ENCODE peak calls at places on chromosomes 5 and 9, in six cellular contexts. S, G, B, I, E and L are unnamed samples.

GRCh38 chr5:105501315-105501714 is 1938.7 kb upstream of the NUDT12 start:
- DNase-seq in S (no peak), E (no peak), B (no peak), I (no peak), G (no peak), L (no peak)

GRCh38 chr5:31671339-31671741 is 32.4 kb downstream of the PDZD2 start:
- DNase-seq in S (peak), B (no peak), E (no peak), I (peak), G (no peak), L (no peak)

GRCh38 chr5:123598028-123598689 is 86.2 kb downstream of the CSNK1G3 start:
- DNase-seq in G (no peak), I (no peak), S (no peak), E (no peak), B (no peak), L (no peak)

GRCh38 chr9:135246248-135247173 is 159.0 kb downstream of the OLFM1 start:
- DNase-seq in E (no peak), B (no peak), S (no peak), G (no peak), I (no peak), L (no peak)

GRCh38 chr9:1522219-1522767 is 472.1 kb downstream of the DMRT2 start:
- DNase-seq in S (no peak), I (no peak), B (no peak), E (no peak), G (no peak), L (no peak)

GRCh38 chr9:122095010-122095767 is 2.1 kb upstream of the TTLL11 start:
- DNase-seq in I (peak), E (peak), B (no peak), S (no peak), G (peak), L (peak)

GRCh38 chr9:126722922-126723806 is 81.7 kb upstream of the ZBTB43 start:
- DNase-seq in E (peak), G (peak), B (no peak), S (no peak), I (no peak), L (no peak)

GRCh38 chr9:116959775-116960174 is 272.7 kb downstream of the TRIM32 start:
- DNase-seq in G (no peak), I (no peak), E (no peak), B (no peak), S (peak), L (no peak)

GRCh38 chr5:1343931-1344901 is 683 bp downstream of the CLPTM1L start:
- DNase-seq in E (peak), G (peak), S (peak), B (no peak), I (no peak), L (no peak)

GRCh38 chr5:6820851-6821479 is 107.7 kb downstream of the TENT4A start:
- DNase-seq in S (no peak), B (no peak), G (peak), E (peak), I (no peak), L (no peak)

GRCh38 chr9:4077499-4078102 is 222.3 kb downstream of the GLIS3 start:
- DNase-seq in I (peak), G (no peak), B (peak), S (peak), E (peak), L (no peak)

GRCh38 chr9:123011878-123012528 is 21.5 kb upstream of the GPR21 start:
- DNase-seq in E (no peak), I (no peak), B (peak), G (no peak), S (no peak), L (no peak)

GRCh38 chr5:163760498-163760897 is 255.1 kb downstream of the MAT2B start:
- DNase-seq in B (peak), I (no peak), G (no peak), E (no peak), S (peak), L (peak)

GRCh38 chr5:150446103-150446502 is 3.4 kb downstream of the RPS14 start:
- DNase-seq in I (no peak), G (no peak), S (no peak), E (no peak), B (no peak), L (no peak)

GRCh38 chr5:164277720-164278119 is 772.3 kb downstream of the MAT2B start:
- DNase-seq in E (no peak), B (no peak), G (no peak), S (peak), I (no peak), L (no peak)

GRCh38 chr9:72565535-72565934 is 44.1 kb downstream of the TMC1 start:
- DNase-seq in E (no peak), B (no peak), S (no peak), G (no peak), I (no peak), L (no peak)

GRCh38 chr9:98882569-98882923 is 61.2 kb upstream of the COL15A1 start:
- DNase-seq in E (no peak), B (no peak), G (no peak), S (no peak), I (no peak), L (no peak)

GRCh38 chr9:126423709-126424185 is 97.1 kb downstream of the MVB12B start:
- DNase-seq in G (no peak), S (no peak), B (no peak), E (no peak), I (no peak), L (no peak)

GRCh38 chr5:138985256-138985655 is 110.1 kb upstream of the LRRTM2 start:
- DNase-seq in G (no peak), I (no peak), S (peak), E (no peak), B (no peak), L (no peak)

GRCh38 chr9:136939431-136939995 is 5.0 kb downstream of the FBXW5 start:
- DNase-seq in I (no peak), G (no peak), E (no peak), S (no peak), B (no peak), L (no peak)

GRCh38 chr9:90964101-90965020 is 162.7 kb downstream of the SYK start:
- DNase-seq in S (no peak), I (no peak), G (no peak), B (no peak), E (no peak), L (no peak)

GRCh38 chr5:149175346-149176113 is 34.2 kb downstream of the ABLIM3 start:
- DNase-seq in E (no peak), B (no peak), I (no peak), G (no peak), S (no peak), L (no peak)

GRCh38 chr5:139904566-139905400 is 109.2 kb downstream of the PSD2 start:
- DNase-seq in E (no peak), I (no peak), S (no peak), G (no peak), B (no peak), L (no peak)

GRCh38 chr5:2257326-2258244 is 374.9 kb upstream of the IRX4 start:
- DNase-seq in E (no peak), B (no peak), I (no peak), S (no peak), G (no peak), L (no peak)

GRCh38 chr9:128103589-128103962 is 24.0 kb downstream of the PTGES2 start:
- DNase-seq in S (no peak), E (peak), G (peak), B (no peak), I (no peak), L (no peak)

GRCh38 chr9:122202099-122202498 is 26.7 kb downstream of the LHX6 start:
- DNase-seq in E (no peak), B (no peak), S (no peak), G (no peak), I (no peak), L (no peak)

GRCh38 chr9:79973627-79974026 is 401.9 kb downstream of the TLE4 start:
- DNase-seq in E (no peak), G (no peak), S (no peak), B (no peak), I (no peak), L (no peak)

GRCh38 chr9:133031496-133031911 is 707 bp downstream of the GTF3C5 start:
- DNase-seq in B (no peak), E (no peak), I (no peak), S (no peak), G (no peak), L (no peak)

GRCh38 chr5:132265336-132266030 is 8.0 kb downstream of the PDLIM4 start:
- DNase-seq in S (peak), B (peak), I (no peak), E (no peak), G (no peak), L (peak)

GRCh38 chr5:134511796-134512660 is 13.4 kb upstream of the JADE2 start:
- DNase-seq in E (no peak), B (no peak), G (no peak), S (peak), I (no peak), L (no peak)

GRCh38 chr5:179368806-179369529 is 23.7 kb upstream of the ADAMTS2 start:
- DNase-seq in I (no peak), B (no peak), E (no peak), S (no peak), G (no peak), L (no peak)

GRCh38 chr5:66281309-66281708 is 137.2 kb downstream of the SREK1 start:
- DNase-seq in I (no peak), S (no peak), E (no peak), B (no peak), G (no peak), L (no peak)

GRCh38 chr5:149420509-149421371 is 41.6 kb upstream of the IL17B start:
- DNase-seq in B (no peak), S (no peak), E (no peak), G (no peak), I (no peak), L (no peak)

GRCh38 chr5:14607089-14607488 is 25.5 kb downstream of the OTULINL start:
- DNase-seq in B (no peak), S (no peak), G (no peak), E (no peak), I (no peak), L (no peak)

GRCh38 chr5:65108786-65109743 is 340.3 kb downstream of the CWC27 start:
- DNase-seq in E (no peak), G (no peak), B (no peak), S (peak), I (no peak), L (peak)

GRCh38 chr5:161007879-161008278 is 155.9 kb upstream of the ATP10B start:
- DNase-seq in E (no peak), B (no peak), S (no peak), G (no peak), I (no peak), L (no peak)

GRCh38 chr5:122743231-122743630 is 31.6 kb upstream of the SNX2 start:
- DNase-seq in I (no peak), B (no peak), G (no peak), E (no peak), S (no peak), L (no peak)

GRCh38 chr9:70525553-70525952 is 111.1 kb upstream of the KLF9 start:
- DNase-seq in B (no peak), E (no peak), S (no peak), G (no peak), I (no peak), L (peak)

GRCh38 chr5:174581483-174581882 is 142.9 kb upstream of the MSX2 start:
- DNase-seq in I (no peak), S (no peak), E (no peak), B (no peak), G (no peak), L (no peak)